ENCODE peak calls at places on chromosomes 12 and 14, in eight cellular contexts. One of them, this sample, is unnamed.

GRCh38 chr12:104482748-104483147 is 26.0 kb downstream of the CHST11 start:
- DNase-seq in ovary: no peak
- DNase-seq in stomach: no peak
- DNase-seq in breast epithelium: no peak
- DNase-seq in A549: no peak
- DNase-seq in body of pancreas: peak
- DNase-seq in right lobe of liver: no peak
- DNase-seq in IMR-90: no peak
- DNase-seq in this sample: no peak

GRCh38 chr12:56146492-56147460 is 5.6 kb upstream of the MYL6B start:
- DNase-seq in ovary: peak
- DNase-seq in stomach: no peak
- DNase-seq in breast epithelium: no peak
- DNase-seq in A549: no peak
- DNase-seq in body of pancreas: peak
- DNase-seq in right lobe of liver: peak
- DNase-seq in IMR-90: no peak
- DNase-seq in this sample: no peak

GRCh38 chr14:30621354-30621953 is 665 bp upstream of the SCFD1 start:
- DNase-seq in ovary: no peak
- DNase-seq in stomach: no peak
- DNase-seq in breast epithelium: no peak
- DNase-seq in A549: no peak
- DNase-seq in body of pancreas: peak
- DNase-seq in right lobe of liver: no peak
- DNase-seq in IMR-90: peak
- DNase-seq in this sample: no peak

GRCh38 chr14:97219356-97220017 is 422.3 kb downstream of the VRK1 start:
- DNase-seq in ovary: no peak
- DNase-seq in stomach: no peak
- DNase-seq in breast epithelium: no peak
- DNase-seq in A549: no peak
- DNase-seq in body of pancreas: no peak
- DNase-seq in right lobe of liver: no peak
- DNase-seq in IMR-90: no peak
- DNase-seq in this sample: no peak

GRCh38 chr12:122946690-122947271 is 19.5 kb downstream of the ABCB9 start:
- DNase-seq in ovary: peak
- DNase-seq in stomach: peak
- DNase-seq in breast epithelium: peak
- DNase-seq in A549: peak
- DNase-seq in body of pancreas: peak
- DNase-seq in right lobe of liver: no peak
- DNase-seq in IMR-90: peak
- DNase-seq in this sample: peak

GRCh38 chr12:47207005-47207717 is 127.4 kb upstream of the AMIGO2 start:
- DNase-seq in ovary: no peak
- DNase-seq in stomach: no peak
- DNase-seq in breast epithelium: no peak
- DNase-seq in A549: no peak
- DNase-seq in body of pancreas: no peak
- DNase-seq in right lobe of liver: no peak
- DNase-seq in IMR-90: no peak
- DNase-seq in this sample: peak

GRCh38 chr12:102023343-102023930 is 38.4 kb downstream of the WASHC3 start:
- DNase-seq in ovary: no peak
- DNase-seq in stomach: no peak
- DNase-seq in breast epithelium: no peak
- DNase-seq in A549: no peak
- DNase-seq in body of pancreas: no peak
- DNase-seq in right lobe of liver: no peak
- DNase-seq in IMR-90: peak
- DNase-seq in this sample: no peak

GRCh38 chr12:12839886-12840285 is 26.7 kb downstream of the DDX47 start:
- DNase-seq in ovary: no peak
- DNase-seq in stomach: peak
- DNase-seq in breast epithelium: peak
- DNase-seq in A549: peak
- DNase-seq in body of pancreas: peak
- DNase-seq in right lobe of liver: no peak
- DNase-seq in IMR-90: peak
- DNase-seq in this sample: no peak

GRCh38 chr12:14883663-14884062 is 2.0 kb downstream of the MGP start:
- DNase-seq in ovary: no peak
- DNase-seq in stomach: no peak
- DNase-seq in breast epithelium: no peak
- DNase-seq in A549: no peak
- DNase-seq in body of pancreas: no peak
- DNase-seq in right lobe of liver: no peak
- DNase-seq in IMR-90: no peak
- DNase-seq in this sample: no peak

GRCh38 chr12:14886271-14886670 is 617 bp upstream of the MGP start:
- DNase-seq in ovary: no peak
- DNase-seq in stomach: no peak
- DNase-seq in breast epithelium: no peak
- DNase-seq in A549: no peak
- DNase-seq in body of pancreas: no peak
- DNase-seq in right lobe of liver: no peak
- DNase-seq in IMR-90: no peak
- DNase-seq in this sample: no peak

GRCh38 chr12:14884458-14884878 is 1.2 kb downstream of the MGP start:
- DNase-seq in ovary: peak
- DNase-seq in stomach: peak
- DNase-seq in breast epithelium: peak
- DNase-seq in A549: no peak
- DNase-seq in body of pancreas: peak
- DNase-seq in right lobe of liver: peak
- DNase-seq in IMR-90: peak
- DNase-seq in this sample: peak

GRCh38 chr12:14880890-14881453 is 4.7 kb downstream of the MGP start:
- DNase-seq in ovary: no peak
- DNase-seq in stomach: no peak
- DNase-seq in breast epithelium: no peak
- DNase-seq in A549: no peak
- DNase-seq in body of pancreas: no peak
- DNase-seq in right lobe of liver: no peak
- DNase-seq in IMR-90: no peak
- DNase-seq in this sample: no peak

DNA sequence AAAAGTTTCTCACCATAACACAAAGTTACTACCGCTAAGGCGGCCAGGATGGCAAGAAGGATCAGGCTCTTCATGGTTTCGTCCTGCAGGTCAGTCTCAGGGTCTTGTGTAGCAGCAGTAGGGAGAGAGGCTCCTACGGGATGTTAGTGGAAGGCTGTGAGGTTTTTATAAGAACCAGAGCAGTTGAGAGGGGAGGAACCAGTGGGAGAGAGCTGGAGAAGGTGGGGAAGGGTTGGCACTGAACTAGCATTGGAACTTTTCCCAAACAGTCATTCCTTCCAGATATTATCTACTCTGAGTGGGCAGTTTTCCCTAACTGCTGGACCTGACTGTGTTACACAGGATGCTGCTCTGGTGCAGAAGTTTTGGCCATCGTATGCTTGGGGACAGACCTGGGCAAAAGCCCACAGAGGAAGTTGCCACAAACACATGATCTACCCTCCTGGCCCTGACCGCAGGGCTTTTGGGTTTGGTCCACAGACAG is at the start of gene MGP:
- DNase-seq in ovary: peak
- DNase-seq in stomach: no peak
- DNase-seq in breast epithelium: peak
- DNase-seq in A549: no peak
- DNase-seq in body of pancreas: peak
- DNase-seq in right lobe of liver: no peak
- DNase-seq in IMR-90: peak
- DNase-seq in this sample: no peak
- TF ChIP-seq POLR2A in ovary: peak
- TF ChIP-seq POLR2A in stomach: no peak
- TF ChIP-seq POLR2A in breast epithelium: peak
- TF ChIP-seq POLR2A in A549: no peak
- TF ChIP-seq POLR2A in body of pancreas: no peak
- TF ChIP-seq POLR2A in right lobe of liver: no peak
- TF ChIP-seq POLR2A in IMR-90: no peak
- TF ChIP-seq POLR2A in this sample: peak

GRCh38 chr12:116880817-116881324 is 370 bp downstream of the HRK start:
- DNase-seq in ovary: peak
- DNase-seq in stomach: peak
- DNase-seq in breast epithelium: no peak
- DNase-seq in A549: peak
- DNase-seq in body of pancreas: peak
- DNase-seq in right lobe of liver: no peak
- DNase-seq in IMR-90: peak
- DNase-seq in this sample: no peak

GRCh38 chr12:116881325-116881866 is at the start of gene HRK:
- DNase-seq in ovary: peak
- DNase-seq in stomach: no peak
- DNase-seq in breast epithelium: no peak
- DNase-seq in A549: no peak
- DNase-seq in body of pancreas: no peak
- DNase-seq in right lobe of liver: no peak
- DNase-seq in IMR-90: no peak
- DNase-seq in this sample: peak

GRCh38 chr12:116881867-116882507 is 746 bp upstream of the HRK start:
- DNase-seq in ovary: no peak
- DNase-seq in stomach: no peak
- DNase-seq in breast epithelium: no peak
- DNase-seq in A549: no peak
- DNase-seq in body of pancreas: no peak
- DNase-seq in right lobe of liver: no peak
- DNase-seq in IMR-90: no peak
- DNase-seq in this sample: peak

GRCh38 chr12:116880213-116880816 is 926 bp downstream of the HRK start:
- DNase-seq in ovary: no peak
- DNase-seq in stomach: no peak
- DNase-seq in breast epithelium: no peak
- DNase-seq in A549: no peak
- DNase-seq in body of pancreas: no peak
- DNase-seq in right lobe of liver: no peak
- DNase-seq in IMR-90: no peak
- DNase-seq in this sample: no peak

GRCh38 chr12:116882742-116883141 is 1.5 kb upstream of the HRK start:
- DNase-seq in ovary: no peak
- DNase-seq in stomach: no peak
- DNase-seq in breast epithelium: no peak
- DNase-seq in A549: peak
- DNase-seq in body of pancreas: no peak
- DNase-seq in right lobe of liver: no peak
- DNase-seq in IMR-90: peak
- DNase-seq in this sample: no peak
- TF ChIP-seq CTCF in ovary: no peak
- TF ChIP-seq CTCF in stomach: no peak
- TF ChIP-seq CTCF in breast epithelium: no peak
- TF ChIP-seq CTCF in A549: peak
- TF ChIP-seq CTCF in body of pancreas: no peak
- TF ChIP-seq CTCF in right lobe of liver: no peak
- TF ChIP-seq CTCF in IMR-90: peak
- TF ChIP-seq CTCF in this sample: no peak

DNA sequence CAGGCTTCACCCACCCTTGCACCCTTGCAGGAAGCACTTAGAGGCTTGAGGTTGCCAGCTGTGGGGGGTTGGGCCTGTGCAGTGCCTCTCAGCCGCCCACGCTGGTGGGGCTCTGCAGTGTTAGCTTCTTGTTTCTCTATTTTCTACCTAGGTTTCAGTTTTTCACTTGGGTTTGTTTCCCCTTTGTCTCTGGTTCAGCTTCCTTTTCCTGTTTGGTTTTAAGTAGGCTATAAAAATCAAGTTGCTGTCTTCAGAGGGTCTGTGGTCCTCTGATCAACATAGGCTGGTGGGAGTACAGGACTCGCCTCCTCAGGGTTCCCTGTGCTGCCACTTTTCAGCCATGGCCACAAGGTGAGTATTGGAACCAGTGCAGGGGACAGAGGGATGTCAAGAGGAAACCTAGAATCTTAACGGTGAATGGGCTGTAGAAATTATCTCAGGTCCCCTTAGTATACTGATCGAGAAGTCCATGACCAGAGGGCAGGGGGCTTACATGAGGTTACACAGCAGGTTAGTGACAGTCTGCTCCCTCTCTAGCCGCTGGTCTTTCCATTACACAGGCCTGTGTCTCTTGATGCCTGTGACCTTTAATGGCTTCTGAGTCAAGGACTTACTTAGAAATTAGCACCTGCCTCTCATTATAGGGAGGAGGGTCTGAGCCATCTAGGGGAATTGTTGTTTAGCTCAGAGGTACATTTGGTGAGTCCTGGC is at the start of gene EVL:
- DNase-seq in ovary: no peak
- DNase-seq in stomach: peak
- DNase-seq in breast epithelium: no peak
- DNase-seq in A549: no peak
- DNase-seq in body of pancreas: no peak
- DNase-seq in right lobe of liver: peak
- DNase-seq in IMR-90: no peak
- DNase-seq in this sample: peak
- H3K27ac ChIP-seq in ovary: no peak
- H3K27ac ChIP-seq in stomach: peak
- H3K27ac ChIP-seq in breast epithelium: peak
- H3K27ac ChIP-seq in A549: no peak
- H3K27ac ChIP-seq in body of pancreas: no peak
- H3K27ac ChIP-seq in right lobe of liver: peak
- H3K27ac ChIP-seq in IMR-90: no peak
- H3K27ac ChIP-seq in this sample: peak

GRCh38 chr14:106792543-106792942 is 1266.2 kb downstream of the TMEM121 start:
- DNase-seq in ovary: no peak
- DNase-seq in stomach: no peak
- DNase-seq in breast epithelium: no peak
- DNase-seq in A549: no peak
- DNase-seq in body of pancreas: no peak
- DNase-seq in right lobe of liver: no peak
- DNase-seq in IMR-90: no peak
- DNase-seq in this sample: no peak

GRCh38 chr14:106790189-106791036 is 1264.0 kb downstream of the TMEM121 start:
- DNase-seq in ovary: peak
- DNase-seq in stomach: peak
- DNase-seq in breast epithelium: peak
- DNase-seq in A549: peak
- DNase-seq in body of pancreas: peak
- DNase-seq in right lobe of liver: peak
- DNase-seq in IMR-90: no peak
- DNase-seq in this sample: peak

GRCh38 chr14:106788534-106788933 is 1262.2 kb downstream of the TMEM121 start:
- DNase-seq in ovary: no peak
- DNase-seq in stomach: no peak
- DNase-seq in breast epithelium: no peak
- DNase-seq in A549: no peak
- DNase-seq in body of pancreas: no peak
- DNase-seq in right lobe of liver: no peak
- DNase-seq in IMR-90: no peak
- DNase-seq in this sample: no peak

GRCh38 chr14:106789318-106789717 is 1262.9 kb downstream of the TMEM121 start:
- DNase-seq in ovary: no peak
- DNase-seq in stomach: no peak
- DNase-seq in breast epithelium: no peak
- DNase-seq in A549: no peak
- DNase-seq in body of pancreas: no peak
- DNase-seq in right lobe of liver: no peak
- DNase-seq in IMR-90: no peak
- DNase-seq in this sample: no peak

DNA sequence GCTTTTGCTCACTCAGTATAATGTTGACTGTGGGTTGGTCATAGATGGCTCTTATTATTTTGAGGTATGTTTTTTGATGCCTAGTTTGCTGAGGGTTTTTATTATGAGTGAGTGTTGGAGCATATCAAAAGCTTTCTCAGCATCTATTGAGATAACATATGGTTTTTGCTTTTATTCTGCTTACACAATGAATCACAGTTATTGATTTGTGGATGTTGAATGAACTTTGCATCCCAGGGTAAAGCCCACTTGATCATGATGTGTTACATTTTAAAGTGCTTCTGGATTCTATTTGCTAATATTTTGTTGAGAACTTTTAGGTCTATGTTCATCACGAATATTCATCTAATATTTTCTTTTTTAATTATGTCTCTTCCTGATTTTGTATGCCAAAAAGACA is 1260.3 kb downstream of the TMEM121 start:
- DNase-seq in ovary: no peak
- DNase-seq in stomach: no peak
- DNase-seq in breast epithelium: no peak
- DNase-seq in A549: no peak
- DNase-seq in body of pancreas: no peak
- DNase-seq in right lobe of liver: no peak
- DNase-seq in IMR-90: no peak
- DNase-seq in this sample: no peak
- TF ChIP-seq POLR2A in ovary: no peak
- TF ChIP-seq POLR2A in stomach: no peak
- TF ChIP-seq POLR2A in breast epithelium: no peak
- TF ChIP-seq POLR2A in A549: no peak
- TF ChIP-seq POLR2A in body of pancreas: no peak
- TF ChIP-seq POLR2A in right lobe of liver: no peak
- TF ChIP-seq POLR2A in IMR-90: no peak
- TF ChIP-seq POLR2A in this sample: no peak

This sample was measured in upper lobe of left lung.